ENCODE peak calls at places on chromosomes 11 and 22, in six cellular contexts. One of them, this sample, is unnamed.

GRCh38 chr11:44300881-44301855 is 8.8 kb downstream of the ALX4 start:
- DNase-seq in Right ventricle myocardium inferior: no peak
- DNase-seq in RCC 7860: peak
- DNase-seq in EL: peak
- DNase-seq in tibial nerve: no peak
- DNase-seq in NCI-H2081: no peak
- DNase-seq in this sample: no peak

GRCh38 chr11:96309643-96310017 is 33.4 kb downstream of the MAML2 start:
- DNase-seq in Right ventricle myocardium inferior: no peak
- DNase-seq in RCC 7860: no peak
- DNase-seq in EL: no peak
- DNase-seq in tibial nerve: no peak
- DNase-seq in NCI-H2081: no peak
- DNase-seq in this sample: no peak

GRCh38 chr22:46902998-46903916 is 140.8 kb downstream of the TBC1D22A start:
- DNase-seq in Right ventricle myocardium inferior: no peak
- DNase-seq in RCC 7860: no peak
- DNase-seq in EL: no peak
- DNase-seq in tibial nerve: no peak
- DNase-seq in NCI-H2081: no peak
- DNase-seq in this sample: no peak

GRCh38 chr11:108963118-108963517 is 298.2 kb downstream of the DDX10 start:
- DNase-seq in Right ventricle myocardium inferior: no peak
- DNase-seq in RCC 7860: no peak
- DNase-seq in EL: no peak
- DNase-seq in tibial nerve: no peak
- DNase-seq in NCI-H2081: no peak
- DNase-seq in this sample: no peak

GRCh38 chr11:44833869-44834452 is 107.2 kb downstream of the TSPAN18 start:
- DNase-seq in Right ventricle myocardium inferior: no peak
- DNase-seq in RCC 7860: no peak
- DNase-seq in EL: no peak
- DNase-seq in tibial nerve: no peak
- DNase-seq in NCI-H2081: no peak
- DNase-seq in this sample: no peak

GRCh38 chr11:11020747-11021149 is 162.9 kb upstream of the ZBED5 start:
- DNase-seq in Right ventricle myocardium inferior: no peak
- DNase-seq in RCC 7860: no peak
- DNase-seq in EL: no peak
- DNase-seq in tibial nerve: no peak
- DNase-seq in NCI-H2081: no peak
- DNase-seq in this sample: no peak

GRCh38 chr11:65310215-65310614 is 4.5 kb upstream of the CDC42EP2 start:
- DNase-seq in Right ventricle myocardium inferior: peak
- DNase-seq in RCC 7860: no peak
- DNase-seq in EL: no peak
- DNase-seq in tibial nerve: peak
- DNase-seq in NCI-H2081: peak
- DNase-seq in this sample: no peak

GRCh38 chr11:86303257-86303656 is 1.2 kb downstream of the HIKESHI start:
- DNase-seq in Right ventricle myocardium inferior: no peak
- DNase-seq in RCC 7860: peak
- DNase-seq in EL: peak
- DNase-seq in tibial nerve: no peak
- DNase-seq in NCI-H2081: no peak
- DNase-seq in this sample: no peak

GRCh38 chr11:134069426-134069921 is 602 bp downstream of the JAM3 start:
- DNase-seq in Right ventricle myocardium inferior: no peak
- DNase-seq in RCC 7860: no peak
- DNase-seq in EL: peak
- DNase-seq in tibial nerve: no peak
- DNase-seq in NCI-H2081: peak
- DNase-seq in this sample: no peak

GRCh38 chr22:46547883-46548244 is 10.4 kb upstream of the CELSR1 start:
- DNase-seq in Right ventricle myocardium inferior: peak
- DNase-seq in RCC 7860: peak
- DNase-seq in EL: peak
- DNase-seq in tibial nerve: peak
- DNase-seq in NCI-H2081: no peak
- DNase-seq in this sample: no peak

GRCh38 chr22:46815132-46815531 is 52.7 kb downstream of the TBC1D22A start:
- DNase-seq in Right ventricle myocardium inferior: no peak
- DNase-seq in RCC 7860: no peak
- DNase-seq in EL: no peak
- DNase-seq in tibial nerve: no peak
- DNase-seq in NCI-H2081: no peak
- DNase-seq in this sample: no peak

GRCh38 chr22:21025763-21026755 is 6.3 kb downstream of the SLC7A4 start:
- DNase-seq in Right ventricle myocardium inferior: no peak
- DNase-seq in RCC 7860: no peak
- DNase-seq in EL: no peak
- DNase-seq in tibial nerve: no peak
- DNase-seq in NCI-H2081: no peak
- DNase-seq in this sample: no peak

GRCh38 chr11:1674879-1675235 is 22.1 kb upstream of the KRTAP5-6 start:
- DNase-seq in Right ventricle myocardium inferior: no peak
- DNase-seq in RCC 7860: no peak
- DNase-seq in EL: no peak
- DNase-seq in tibial nerve: no peak
- DNase-seq in NCI-H2081: no peak
- DNase-seq in this sample: no peak

GRCh38 chr11:46894961-46895360 is 23.4 kb downstream of the LRP4 start:
- DNase-seq in Right ventricle myocardium inferior: no peak
- DNase-seq in RCC 7860: no peak
- DNase-seq in EL: no peak
- DNase-seq in tibial nerve: no peak
- DNase-seq in NCI-H2081: no peak
- DNase-seq in this sample: no peak

GRCh38 chr11:10310301-10310841 is 5.5 kb downstream of the ADM start:
- DNase-seq in Right ventricle myocardium inferior: no peak
- DNase-seq in RCC 7860: no peak
- DNase-seq in EL: peak
- DNase-seq in tibial nerve: no peak
- DNase-seq in NCI-H2081: no peak
- DNase-seq in this sample: no peak

GRCh38 chr11:12489246-12489772 is 111.9 kb downstream of the PARVA start:
- DNase-seq in Right ventricle myocardium inferior: no peak
- DNase-seq in RCC 7860: no peak
- DNase-seq in EL: no peak
- DNase-seq in tibial nerve: no peak
- DNase-seq in NCI-H2081: no peak
- DNase-seq in this sample: no peak

GRCh38 chr11:61587541-61587941 is 6.7 kb upstream of the SYT7 start:
- DNase-seq in Right ventricle myocardium inferior: peak
- DNase-seq in RCC 7860: no peak
- DNase-seq in EL: peak
- DNase-seq in tibial nerve: no peak
- DNase-seq in NCI-H2081: peak
- DNase-seq in this sample: peak

GRCh38 chr11:122733301-122733686 is 77.8 kb downstream of the UBASH3B start:
- DNase-seq in Right ventricle myocardium inferior: no peak
- DNase-seq in RCC 7860: no peak
- DNase-seq in EL: no peak
- DNase-seq in tibial nerve: peak
- DNase-seq in NCI-H2081: peak
- DNase-seq in this sample: no peak

GRCh38 chr11:115929618-115930129 is 425.5 kb upstream of the CADM1 start:
- DNase-seq in Right ventricle myocardium inferior: no peak
- DNase-seq in RCC 7860: peak
- DNase-seq in EL: no peak
- DNase-seq in tibial nerve: no peak
- DNase-seq in NCI-H2081: peak
- DNase-seq in this sample: no peak

GRCh38 chr11:2186669-2187266 is 15.2 kb upstream of the TH start:
- DNase-seq in Right ventricle myocardium inferior: no peak
- DNase-seq in RCC 7860: no peak
- DNase-seq in EL: peak
- DNase-seq in tibial nerve: no peak
- DNase-seq in NCI-H2081: peak
- DNase-seq in this sample: peak

GRCh38 chr11:26551186-26551801 is 20.8 kb downstream of the MUC15 start:
- DNase-seq in Right ventricle myocardium inferior: no peak
- DNase-seq in RCC 7860: no peak
- DNase-seq in EL: no peak
- DNase-seq in tibial nerve: no peak
- DNase-seq in NCI-H2081: no peak
- DNase-seq in this sample: no peak

GRCh38 chr11:115368616-115369015 is 135.6 kb downstream of the CADM1 start:
- DNase-seq in Right ventricle myocardium inferior: no peak
- DNase-seq in RCC 7860: no peak
- DNase-seq in EL: no peak
- DNase-seq in tibial nerve: no peak
- DNase-seq in NCI-H2081: no peak
- DNase-seq in this sample: no peak

GRCh38 chr22:49324527-49325491 is 502.9 kb downstream of the BRD1 start:
- DNase-seq in Right ventricle myocardium inferior: peak
- DNase-seq in RCC 7860: no peak
- DNase-seq in EL: no peak
- DNase-seq in tibial nerve: no peak
- DNase-seq in NCI-H2081: no peak
- DNase-seq in this sample: no peak

GRCh38 chr11:103257360-103257759 is 148.1 kb downstream of the DYNC2H1 start:
- DNase-seq in Right ventricle myocardium inferior: no peak
- DNase-seq in RCC 7860: peak
- DNase-seq in EL: peak
- DNase-seq in tibial nerve: no peak
- DNase-seq in NCI-H2081: peak
- DNase-seq in this sample: no peak

GRCh38 chr11:118334746-118335145 is 7.8 kb downstream of the CD3D start:
- DNase-seq in Right ventricle myocardium inferior: no peak
- DNase-seq in RCC 7860: no peak
- DNase-seq in EL: no peak
- DNase-seq in tibial nerve: no peak
- DNase-seq in NCI-H2081: no peak
- DNase-seq in this sample: no peak

GRCh38 chr22:37804886-37805857 is 2.6 kb upstream of the GCAT start:
- DNase-seq in Right ventricle myocardium inferior: peak
- DNase-seq in RCC 7860: no peak
- DNase-seq in EL: peak
- DNase-seq in tibial nerve: peak
- DNase-seq in NCI-H2081: peak
- DNase-seq in this sample: peak

GRCh38 chr22:50506611-50507420 is 686 bp downstream of the LMF2 start:
- DNase-seq in Right ventricle myocardium inferior: peak
- DNase-seq in RCC 7860: peak
- DNase-seq in EL: no peak
- DNase-seq in tibial nerve: no peak
- DNase-seq in NCI-H2081: peak
- DNase-seq in this sample: no peak

GRCh38 chr11:34890812-34891211 is 25.4 kb downstream of the APIP start:
- DNase-seq in Right ventricle myocardium inferior: no peak
- DNase-seq in RCC 7860: peak
- DNase-seq in EL: peak
- DNase-seq in tibial nerve: no peak
- DNase-seq in NCI-H2081: peak
- DNase-seq in this sample: no peak

This sample was measured in activated gamma-delta T cell treated with Interleukin-2 at 50 U/mL for 16 hours.